ENCODE peak calls at places on chromosomes 11 and 22, in ten cellular contexts. C, H, J, A, Q, N, I, F, M and U are unnamed samples.

GRCh38 chr11:108788565-108789199 is 123.8 kb downstream of the DDX10 start:
- DNase-seq in C (no peak), H (no peak), J (peak), A (peak), Q (no peak), N (no peak), I (no peak), F (peak), M (peak), U (no peak)

GRCh38 chr22:44166448-44166847 is 14.3 kb upstream of the PARVG start:
- DNase-seq in C (no peak), H (no peak), J (no peak), A (no peak), Q (no peak), N (no peak), I (no peak), F (no peak), M (no peak), U (no peak)

GRCh38 chr11:105609832-105610781 is at the start of gene GRIA4:
- DNase-seq in C (peak), H (no peak), J (peak), A (peak), Q (peak), N (no peak), I (no peak), F (peak), M (peak), U (no peak)

GRCh38 chr11:63564056-63564784 is 1.0 kb upstream of the PLAAT2 start:
- DNase-seq in C (peak), H (no peak), J (no peak), A (peak), Q (no peak), N (no peak), I (peak), F (no peak), M (no peak), U (no peak)

GRCh38 chr11:117462848-117463247 is 135.2 kb downstream of the CEP164 start:
- DNase-seq in C (no peak), H (no peak), J (no peak), A (no peak), Q (no peak), N (no peak), I (no peak), F (no peak), M (no peak), U (no peak)

GRCh38 chr22:20997536-20998257 is 4.2 kb downstream of the THAP7 start:
- DNase-seq in C (peak), H (no peak), J (no peak), A (no peak), Q (no peak), N (no peak), I (no peak), F (no peak), M (no peak), U (no peak)

GRCh38 chr22:44132724-44133123 is 48.0 kb upstream of the PARVG start:
- DNase-seq in C (no peak), H (no peak), J (no peak), A (no peak), Q (no peak), N (no peak), I (no peak), F (no peak), M (no peak), U (no peak)

GRCh38 chr11:94449437-94449836 is 44.2 kb downstream of the MRE11 start:
- DNase-seq in C (no peak), H (no peak), J (peak), A (no peak), Q (no peak), N (no peak), I (no peak), F (peak), M (peak), U (no peak)

GRCh38 chr11:75980031-75980430 is 165.0 kb downstream of the UVRAG start:
- DNase-seq in C (no peak), H (no peak), J (no peak), A (no peak), Q (no peak), N (no peak), I (no peak), F (no peak), M (no peak), U (no peak)

GRCh38 chr11:93921695-93922468 is 71.5 kb upstream of the VSTM5 start:
- DNase-seq in C (no peak), H (no peak), J (peak), A (peak), Q (no peak), N (peak), I (peak), F (peak), M (peak), U (no peak)

GRCh38 chr22:22043296-22044078 is 60.9 kb upstream of the TOP3B start:
- DNase-seq in C (no peak), H (no peak), J (no peak), A (no peak), Q (no peak), N (no peak), I (no peak), F (no peak), M (no peak), U (no peak)

GRCh38 chr22:24510694-24511625 is 15.8 kb downstream of the UPB1 start:
- DNase-seq in C (no peak), H (no peak), J (peak), A (peak), Q (no peak), N (no peak), I (peak), F (peak), M (no peak), U (no peak)

GRCh38 chr11:35714882-35715612 is 52.5 kb downstream of the TRIM44 start:
- DNase-seq in C (no peak), H (no peak), J (peak), A (no peak), Q (no peak), N (no peak), I (no peak), F (peak), M (no peak), U (peak)

GRCh38 chr22:37501610-37502341 is 15.6 kb upstream of the MFNG start:
- DNase-seq in C (peak), H (peak), J (peak), A (no peak), Q (no peak), N (no peak), I (no peak), F (peak), M (peak), U (peak)

GRCh38 chr22:30553971-30554370 is 7.4 kb upstream of the SEC14L6 start:
- DNase-seq in C (no peak), H (no peak), J (no peak), A (no peak), Q (no peak), N (no peak), I (no peak), F (no peak), M (no peak), U (no peak)

GRCh38 chr22:32680277-32680676 is 121.2 kb upstream of the TIMP3 start:
- DNase-seq in C (no peak), H (no peak), J (no peak), A (no peak), Q (peak), N (no peak), I (no peak), F (no peak), M (no peak), U (no peak)

GRCh38 chr11:133811850-133812685 is 33.2 kb downstream of the SPATA19 start:
- DNase-seq in C (no peak), H (no peak), J (no peak), A (no peak), Q (peak), N (no peak), I (no peak), F (no peak), M (no peak), U (no peak)

GRCh38 chr22:45254388-45254787 is 13.7 kb upstream of the KIAA0930 start:
- DNase-seq in C (no peak), H (no peak), J (no peak), A (no peak), Q (no peak), N (no peak), I (no peak), F (no peak), M (no peak), U (no peak)

GRCh38 chr11:44899959-44900358 is 50.7 kb downstream of the TP53I11 start:
- DNase-seq in C (no peak), H (no peak), J (peak), A (peak), Q (no peak), N (no peak), I (no peak), F (peak), M (peak), U (no peak)

GRCh38 chr22:30212996-30213441 is 33.5 kb downstream of the LIF start:
- DNase-seq in C (no peak), H (no peak), J (no peak), A (peak), Q (no peak), N (no peak), I (peak), F (no peak), M (no peak), U (peak)

GRCh38 chr11:92867913-92868619 is 101.4 kb upstream of the MTNR1B start:
- DNase-seq in C (no peak), H (no peak), J (no peak), A (no peak), Q (no peak), N (no peak), I (no peak), F (no peak), M (no peak), U (no peak)

GRCh38 chr11:5600374-5600851 is 4.0 kb downstream of the TRIM6 start:
- DNase-seq in C (peak), H (no peak), J (peak), A (peak), Q (no peak), N (peak), I (peak), F (peak), M (peak), U (no peak)
- TF ChIP-seq CTCF in C (peak), H (peak), J (peak), A (peak), Q (peak), N (peak), I (no peak), F (peak), M (peak), U (peak)

GRCh38 chr22:46614070-46614931 is 5.9 kb upstream of the GRAMD4 start:
- DNase-seq in C (no peak), H (no peak), J (no peak), A (no peak), Q (no peak), N (no peak), I (no peak), F (no peak), M (no peak), U (no peak)
- H3K4me3 ChIP-seq in C (no peak), H (peak), J (no peak), A (no peak), Q (no peak), N (no peak), I (no peak), F (no peak), M (no peak), U (no peak)

GRCh38 chr11:31366795-31367194 is 2.7 kb downstream of the DCDC1 start:
- DNase-seq in C (no peak), H (no peak), J (no peak), A (no peak), Q (no peak), N (no peak), I (no peak), F (no peak), M (no peak), U (no peak)

GRCh38 chr11:31369348-31370329 is at the start of the genes DCDC1 and DNAJC24:
- DNase-seq in C (peak), H (peak), J (peak), A (peak), Q (peak), N (peak), I (peak), F (peak), M (peak), U (peak)
- TF ChIP-seq CTCF in C (no peak), H (no peak), J (no peak), A (no peak), Q (no peak), N (no peak), I (no peak), F (no peak), M (no peak), U (no peak)

GRCh38 chr11:88507771-88508557 is 170.4 kb upstream of the CTSC start:
- DNase-seq in C (no peak), H (no peak), J (no peak), A (no peak), Q (no peak), N (no peak), I (no peak), F (no peak), M (no peak), U (no peak)

GRCh38 chr11:88508558-88508807 is 170.9 kb upstream of the CTSC start:
- DNase-seq in C (no peak), H (no peak), J (no peak), A (no peak), Q (no peak), N (no peak), I (no peak), F (no peak), M (no peak), U (no peak)

DNA sequence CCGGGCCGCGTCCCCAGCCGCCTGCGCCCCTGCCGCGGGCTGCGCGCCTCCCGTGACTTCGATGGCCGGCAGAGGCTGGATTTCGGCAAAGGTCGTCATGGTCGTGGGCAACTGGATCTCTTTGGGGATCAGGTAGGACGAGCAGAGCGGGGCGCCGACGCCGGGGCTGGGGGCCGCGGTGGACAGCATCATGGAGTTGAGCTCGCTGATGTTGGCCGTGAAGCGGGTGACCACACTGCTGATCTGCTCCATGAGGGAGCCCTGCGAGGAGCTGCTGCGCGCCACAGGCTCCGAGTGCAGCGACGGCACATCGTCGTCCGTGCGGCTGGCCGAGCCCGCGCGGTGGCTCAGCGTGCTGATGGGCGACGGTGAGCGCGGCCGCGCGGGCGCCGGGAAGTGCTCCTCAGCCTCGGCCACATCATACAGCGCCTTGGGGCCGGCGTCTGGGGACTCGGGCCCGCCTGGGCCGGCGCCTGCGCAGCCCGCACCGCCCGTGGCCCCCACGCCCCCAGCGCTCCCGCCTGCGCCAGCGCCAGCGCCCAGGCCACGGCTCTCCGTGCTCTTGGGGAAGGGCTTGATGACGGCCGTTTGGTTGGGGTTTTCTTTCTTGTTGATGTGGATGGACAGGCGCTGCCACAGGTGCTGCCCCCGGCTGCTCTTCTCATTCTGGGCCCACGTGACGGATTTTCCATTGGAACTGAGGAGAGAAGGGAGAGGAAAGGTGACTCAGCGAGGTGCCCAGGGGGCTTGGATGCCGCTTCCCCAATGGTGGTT is 171.5 kb upstream of the CTSC start:
- DNase-seq in C (peak), H (no peak), J (peak), A (peak), Q (no peak), N (no peak), I (peak), F (peak), M (peak), U (no peak)
- H3K4me3 ChIP-seq in C (no peak), H (peak), J (peak), A (no peak), Q (peak), N (peak), I (no peak), F (no peak), M (peak), U (peak)

GRCh38 chr11:122748968-122749687 is 89.2 kb upstream of the CRTAM start:
- DNase-seq in C (no peak), H (no peak), J (peak), A (no peak), Q (no peak), N (no peak), I (peak), F (peak), M (no peak), U (peak)
- TF ChIP-seq CTCF in C (no peak), H (no peak), J (no peak), A (no peak), Q (no peak), N (no peak), I (no peak), F (no peak), M (no peak), U (no peak)